ENCODE peak calls at places on chromosomes 5 and 9, in seven cellular contexts. One of them, this sample, is unnamed.

GRCh38 chr5:14250094-14250777 is 107.1 kb downstream of the TRIO start:
- DNase-seq in transverse colon: peak
- DNase-seq in endothelial cell of umbilical vein: no peak
- DNase-seq in breast epithelium: peak
- DNase-seq in upper lobe of left lung: peak
- DNase-seq in H1: no peak
- DNase-seq in GM12891: no peak
- DNase-seq in this sample: no peak

GRCh38 chr5:132386644-132387286 is 17.3 kb downstream of the SLC22A5 start:
- DNase-seq in transverse colon: peak
- DNase-seq in endothelial cell of umbilical vein: peak
- DNase-seq in breast epithelium: peak
- DNase-seq in upper lobe of left lung: peak
- DNase-seq in H1: no peak
- DNase-seq in GM12891: peak
- DNase-seq in this sample: no peak

GRCh38 chr9:68730570-68731227 is 25.7 kb downstream of the PIP5K1B start:
- DNase-seq in transverse colon: no peak
- DNase-seq in endothelial cell of umbilical vein: no peak
- DNase-seq in breast epithelium: no peak
- DNase-seq in upper lobe of left lung: no peak
- DNase-seq in H1: no peak
- DNase-seq in GM12891: no peak
- DNase-seq in this sample: no peak

GRCh38 chr9:8570776-8571175 is 771.2 kb upstream of the DMAC1 start:
- DNase-seq in transverse colon: no peak
- DNase-seq in endothelial cell of umbilical vein: no peak
- DNase-seq in breast epithelium: no peak
- DNase-seq in upper lobe of left lung: no peak
- DNase-seq in H1: no peak
- DNase-seq in GM12891: no peak
- DNase-seq in this sample: no peak

GRCh38 chr5:38207343-38207742 is 51.0 kb upstream of the EGFLAM start:
- DNase-seq in transverse colon: no peak
- DNase-seq in endothelial cell of umbilical vein: no peak
- DNase-seq in breast epithelium: no peak
- DNase-seq in upper lobe of left lung: no peak
- DNase-seq in H1: no peak
- DNase-seq in GM12891: no peak
- DNase-seq in this sample: no peak

GRCh38 chr5:58085800-58086199 is 374.1 kb downstream of the PLK2 start:
- DNase-seq in transverse colon: no peak
- DNase-seq in endothelial cell of umbilical vein: peak
- DNase-seq in breast epithelium: no peak
- DNase-seq in upper lobe of left lung: no peak
- DNase-seq in H1: no peak
- DNase-seq in GM12891: no peak
- DNase-seq in this sample: no peak

GRCh38 chr9:86099695-86100364 is 472 bp upstream of the GOLM1 start:
- DNase-seq in transverse colon: peak
- DNase-seq in endothelial cell of umbilical vein: peak
- DNase-seq in breast epithelium: peak
- DNase-seq in upper lobe of left lung: peak
- DNase-seq in H1: no peak
- DNase-seq in GM12891: no peak
- DNase-seq in this sample: no peak

GRCh38 chr9:129863059-129863690 is 27.9 kb downstream of the USP20 start:
- DNase-seq in transverse colon: peak
- DNase-seq in endothelial cell of umbilical vein: peak
- DNase-seq in breast epithelium: no peak
- DNase-seq in upper lobe of left lung: peak
- DNase-seq in H1: no peak
- DNase-seq in GM12891: no peak
- DNase-seq in this sample: no peak

GRCh38 chr9:79053613-79054012 is 518.2 kb upstream of the TLE4 start:
- DNase-seq in transverse colon: no peak
- DNase-seq in endothelial cell of umbilical vein: no peak
- DNase-seq in breast epithelium: no peak
- DNase-seq in upper lobe of left lung: no peak
- DNase-seq in H1: no peak
- DNase-seq in GM12891: no peak
- DNase-seq in this sample: no peak

DNA sequence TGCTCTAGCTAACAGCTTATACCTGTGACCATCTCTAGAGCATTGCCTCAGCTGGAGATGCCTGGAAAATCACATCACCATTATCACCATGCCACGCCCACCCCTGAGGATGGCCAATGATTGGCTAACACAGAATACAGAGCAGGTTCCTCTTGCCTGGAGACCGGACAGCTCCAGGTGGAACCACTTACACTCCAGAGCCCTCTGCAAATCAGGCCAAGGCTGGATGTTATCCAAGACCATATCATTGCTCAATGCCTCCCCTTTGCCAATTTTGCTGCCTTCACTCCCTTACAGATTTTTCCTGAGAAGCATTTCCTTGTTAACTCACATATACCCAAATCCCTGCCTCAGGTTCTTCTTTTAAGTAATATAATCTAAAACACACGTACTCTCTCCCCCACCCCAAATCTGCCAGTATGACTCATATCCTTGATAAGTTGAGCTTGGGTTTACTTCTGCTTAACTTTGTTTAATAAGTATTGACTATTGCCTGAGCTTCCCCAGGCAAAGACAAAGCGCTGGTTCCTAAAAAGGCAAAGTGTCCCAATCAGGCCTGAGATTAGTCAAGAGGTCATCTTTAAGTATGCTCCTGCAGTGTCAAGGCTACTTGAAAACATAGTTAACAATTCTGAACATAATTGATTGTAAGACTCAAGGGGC is 309.6 kb downstream of the EPB41L4A start:
- DNase-seq in transverse colon: no peak
- DNase-seq in endothelial cell of umbilical vein: no peak
- DNase-seq in breast epithelium: peak
- DNase-seq in upper lobe of left lung: peak
- DNase-seq in H1: peak
- DNase-seq in GM12891: no peak
- DNase-seq in this sample: no peak
- TF ChIP-seq POLR2AphosphoS5 in transverse colon: no peak
- TF ChIP-seq POLR2AphosphoS5 in endothelial cell of umbilical vein: no peak
- TF ChIP-seq POLR2AphosphoS5 in breast epithelium: no peak
- TF ChIP-seq POLR2AphosphoS5 in upper lobe of left lung: no peak
- TF ChIP-seq POLR2AphosphoS5 in H1: no peak
- TF ChIP-seq POLR2AphosphoS5 in GM12891: no peak
- TF ChIP-seq POLR2AphosphoS5 in this sample: peak

GRCh38 chr5:114407783-114408182 is 45.9 kb downstream of the KCNN2 start:
- DNase-seq in transverse colon: no peak
- DNase-seq in endothelial cell of umbilical vein: no peak
- DNase-seq in breast epithelium: no peak
- DNase-seq in upper lobe of left lung: no peak
- DNase-seq in H1: no peak
- DNase-seq in GM12891: no peak
- DNase-seq in this sample: no peak

GRCh38 chr5:114408847-114409246 is 47.0 kb downstream of the KCNN2 start:
- DNase-seq in transverse colon: no peak
- DNase-seq in endothelial cell of umbilical vein: no peak
- DNase-seq in breast epithelium: no peak
- DNase-seq in upper lobe of left lung: no peak
- DNase-seq in H1: no peak
- DNase-seq in GM12891: no peak
- DNase-seq in this sample: no peak

GRCh38 chr5:114411380-114411931 is 49.6 kb downstream of the KCNN2 start:
- DNase-seq in transverse colon: no peak
- DNase-seq in endothelial cell of umbilical vein: no peak
- DNase-seq in breast epithelium: no peak
- DNase-seq in upper lobe of left lung: no peak
- DNase-seq in H1: no peak
- DNase-seq in GM12891: no peak
- DNase-seq in this sample: no peak

GRCh38 chr5:114416254-114416653 is 54.4 kb downstream of the KCNN2 start:
- DNase-seq in transverse colon: no peak
- DNase-seq in endothelial cell of umbilical vein: no peak
- DNase-seq in breast epithelium: no peak
- DNase-seq in upper lobe of left lung: no peak
- DNase-seq in H1: no peak
- DNase-seq in GM12891: no peak
- DNase-seq in this sample: no peak

DNA sequence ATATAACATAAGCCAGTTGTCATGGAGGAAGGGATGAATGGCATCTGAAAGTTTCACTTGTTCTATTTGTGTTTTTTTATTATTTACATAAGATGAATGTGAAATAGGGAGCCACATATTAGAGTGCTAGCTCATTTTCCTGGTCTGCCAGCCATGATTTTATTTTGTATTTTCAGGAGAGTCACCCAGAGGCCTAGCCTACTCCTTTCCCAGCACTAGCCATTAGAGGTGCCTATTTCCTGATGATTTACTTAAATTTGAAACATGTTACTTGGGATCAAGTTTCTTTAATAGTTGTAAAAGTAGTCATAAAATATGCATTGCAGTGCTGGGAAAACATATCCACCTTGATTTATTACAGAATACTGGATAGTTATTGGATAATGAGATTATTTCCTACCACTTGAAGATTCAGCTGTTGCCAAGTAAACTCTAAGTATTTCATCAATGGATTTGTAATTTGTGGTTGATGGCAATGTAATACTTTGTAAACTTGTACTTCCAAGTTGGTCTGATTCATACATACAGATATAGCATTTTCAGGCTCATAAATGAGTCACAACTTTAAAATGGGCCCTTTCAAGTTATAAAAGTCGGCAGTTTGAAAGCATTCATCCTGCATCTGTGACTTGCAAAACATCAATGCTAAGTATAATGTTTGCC is 50.8 kb downstream of the KCNN2 start:
- DNase-seq in transverse colon: no peak
- DNase-seq in endothelial cell of umbilical vein: no peak
- DNase-seq in breast epithelium: no peak
- DNase-seq in upper lobe of left lung: no peak
- DNase-seq in H1: no peak
- DNase-seq in GM12891: no peak
- DNase-seq in this sample: no peak
- TF ChIP-seq POLR2AphosphoS5 in transverse colon: no peak
- TF ChIP-seq POLR2AphosphoS5 in endothelial cell of umbilical vein: no peak
- TF ChIP-seq POLR2AphosphoS5 in breast epithelium: no peak
- TF ChIP-seq POLR2AphosphoS5 in upper lobe of left lung: no peak
- TF ChIP-seq POLR2AphosphoS5 in H1: no peak
- TF ChIP-seq POLR2AphosphoS5 in GM12891: no peak
- TF ChIP-seq POLR2AphosphoS5 in this sample: no peak

DNA sequence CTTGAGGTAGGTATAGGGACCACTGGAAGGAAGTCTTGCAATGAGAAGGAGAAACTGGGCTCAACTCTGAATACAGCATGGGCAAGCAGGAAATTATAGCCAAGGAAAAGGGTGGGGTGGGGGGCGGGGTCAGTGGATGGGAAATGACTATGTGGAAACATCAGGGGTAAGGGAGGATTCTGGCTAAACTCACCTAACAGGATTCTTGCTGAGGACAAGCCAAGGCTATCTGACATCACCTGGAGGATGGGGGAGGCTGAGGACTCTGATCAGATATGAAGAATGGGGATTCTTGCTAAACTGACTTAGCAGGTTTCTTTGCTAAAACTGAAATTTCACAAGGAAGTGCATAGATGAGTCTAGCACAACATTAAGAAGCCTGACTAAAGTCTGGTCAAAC is 40.8 kb downstream of the CTSL start:
- DNase-seq in transverse colon: no peak
- DNase-seq in endothelial cell of umbilical vein: no peak
- DNase-seq in breast epithelium: no peak
- DNase-seq in upper lobe of left lung: no peak
- DNase-seq in H1: no peak
- DNase-seq in GM12891: no peak
- DNase-seq in this sample: no peak
- TF ChIP-seq POLR2AphosphoS5 in transverse colon: no peak
- TF ChIP-seq POLR2AphosphoS5 in endothelial cell of umbilical vein: no peak
- TF ChIP-seq POLR2AphosphoS5 in breast epithelium: no peak
- TF ChIP-seq POLR2AphosphoS5 in upper lobe of left lung: no peak
- TF ChIP-seq POLR2AphosphoS5 in H1: no peak
- TF ChIP-seq POLR2AphosphoS5 in GM12891: no peak
- TF ChIP-seq POLR2AphosphoS5 in this sample: no peak

DNA sequence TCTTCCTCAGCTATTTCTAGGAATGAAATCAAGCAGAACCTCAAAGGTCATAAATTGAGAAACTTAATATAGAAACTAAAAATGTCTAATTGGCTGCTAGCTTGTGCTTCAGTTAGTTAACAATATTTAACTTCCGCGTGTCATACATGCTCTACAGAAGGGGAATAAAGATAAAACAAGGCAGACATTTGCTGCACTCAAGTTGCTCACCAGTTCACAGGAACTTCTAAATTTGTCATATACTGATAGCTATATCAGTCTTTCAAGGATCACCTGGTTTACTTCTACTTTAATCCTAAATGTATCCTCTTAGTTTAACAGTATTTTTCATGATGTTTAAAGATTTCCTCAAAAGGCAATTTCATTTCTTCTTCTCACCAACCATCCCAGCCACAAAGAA is 8.4 kb downstream of the CCNH start:
- DNase-seq in transverse colon: no peak
- DNase-seq in endothelial cell of umbilical vein: no peak
- DNase-seq in breast epithelium: no peak
- DNase-seq in upper lobe of left lung: no peak
- DNase-seq in H1: no peak
- DNase-seq in GM12891: no peak
- DNase-seq in this sample: no peak
- TF ChIP-seq POLR2AphosphoS5 in transverse colon: no peak
- TF ChIP-seq POLR2AphosphoS5 in endothelial cell of umbilical vein: no peak
- TF ChIP-seq POLR2AphosphoS5 in breast epithelium: no peak
- TF ChIP-seq POLR2AphosphoS5 in upper lobe of left lung: no peak
- TF ChIP-seq POLR2AphosphoS5 in H1: no peak
- TF ChIP-seq POLR2AphosphoS5 in GM12891: no peak
- TF ChIP-seq POLR2AphosphoS5 in this sample: no peak

GRCh38 chr5:149474198-149474597 is 77.0 kb downstream of the CSNK1A1 start:
- DNase-seq in transverse colon: peak
- DNase-seq in endothelial cell of umbilical vein: no peak
- DNase-seq in breast epithelium: peak
- DNase-seq in upper lobe of left lung: no peak
- DNase-seq in H1: no peak
- DNase-seq in GM12891: no peak
- DNase-seq in this sample: no peak
- TF ChIP-seq POLR2AphosphoS5 in transverse colon: no peak
- TF ChIP-seq POLR2AphosphoS5 in endothelial cell of umbilical vein: no peak
- TF ChIP-seq POLR2AphosphoS5 in breast epithelium: no peak
- TF ChIP-seq POLR2AphosphoS5 in upper lobe of left lung: no peak
- TF ChIP-seq POLR2AphosphoS5 in H1: no peak
- TF ChIP-seq POLR2AphosphoS5 in GM12891: no peak
- TF ChIP-seq POLR2AphosphoS5 in this sample: no peak

This sample was measured in esophagus muscularis mucosa.